ENCODE peak calls at places on chromosome 1, in six cellular contexts. Y, S, C, U, K and J are unnamed samples.

GRCh38 chr1:32901823-32902534 is 790 bp upstream of the TMEM54 start:
- DNase-seq in S (no peak), C (no peak), K (no peak), U (no peak), Y (no peak), J (no peak)

GRCh38 chr1:167935252-167936067 is 1.0 kb upstream of the DCAF6 start:
- DNase-seq in Y (peak), U (peak), C (peak), K (no peak), S (peak), J (peak)

GRCh38 chr1:113811353-113811887 is 856 bp downstream of the RSBN1 start:
- DNase-seq in C (peak), K (no peak), S (peak), Y (no peak), U (peak), J (peak)

GRCh38 chr1:2586154-2587070 is at the start of gene PRXL2B:
- DNase-seq in Y (peak), S (peak), K (peak), C (peak), U (peak), J (peak)

GRCh38 chr1:79188371-79188770 is 181.8 kb upstream of the ADGRL4 start:
- DNase-seq in C (peak), S (peak), K (no peak), U (no peak), Y (peak), J (no peak)

GRCh38 chr1:216238844-216239243 is 184.4 kb downstream of the USH2A start:
- DNase-seq in Y (no peak), U (no peak), C (no peak), S (no peak), K (no peak), J (no peak)

GRCh38 chr1:45644661-45645060 is 20.8 kb upstream of the CCDC17 start:
- DNase-seq in K (no peak), C (no peak), U (no peak), S (no peak), Y (no peak), J (no peak)

GRCh38 chr1:174747613-174748012 is 252.1 kb upstream of the CACYBP start:
- DNase-seq in K (no peak), S (no peak), U (no peak), C (no peak), Y (no peak), J (no peak)

GRCh38 chr1:36297062-36297461 is 9.1 kb upstream of the SH3D21 start:
- DNase-seq in C (no peak), U (no peak), S (peak), K (no peak), Y (no peak), J (peak)

GRCh38 chr1:113036639-113037321 is 36.2 kb upstream of the LRIG2 start:
- DNase-seq in Y (no peak), K (no peak), S (peak), U (no peak), C (no peak), J (no peak)

GRCh38 chr1:85708826-85709222 is 591 bp upstream of the ZNHIT6 start:
- DNase-seq in S (no peak), Y (no peak), U (peak), C (no peak), K (no peak), J (no peak)

GRCh38 chr1:25107643-25108010 is 124.7 kb downstream of the SYF2 start:
- DNase-seq in S (no peak), K (no peak), U (no peak), Y (no peak), C (peak), J (no peak)

GRCh38 chr1:158932171-158932570 is 819 bp downstream of the PYHIN1 start:
- DNase-seq in Y (no peak), C (no peak), S (peak), U (no peak), K (no peak), J (no peak)

GRCh38 chr1:24963099-24963872 is 33.2 kb upstream of the RUNX3 start:
- DNase-seq in U (no peak), K (no peak), Y (no peak), C (no peak), S (no peak), J (no peak)

GRCh38 chr1:212219679-212220463 is 65.3 kb upstream of the PPP2R5A start:
- DNase-seq in Y (no peak), K (no peak), U (no peak), S (no peak), C (peak), J (no peak)

GRCh38 chr1:32818804-32819541 is 1.5 kb downstream of the S100PBP start:
- DNase-seq in K (no peak), S (peak), U (peak), Y (no peak), C (no peak), J (no peak)

GRCh38 chr1:183180213-183180612 is 5.9 kb upstream of the LAMC2 start:
- DNase-seq in S (peak), U (peak), Y (no peak), C (peak), K (peak), J (peak)

GRCh38 chr1:32773764-32774463 is 43.2 kb downstream of the YARS1 start:
- DNase-seq in K (no peak), Y (no peak), U (no peak), S (no peak), C (no peak), J (no peak)

GRCh38 chr1:201248721-201249559 is 34.4 kb upstream of the PKP1 start:
- DNase-seq in K (no peak), Y (no peak), U (no peak), S (no peak), C (no peak), J (no peak)

GRCh38 chr1:26285366-26286063 is 5.6 kb downstream of the SH3BGRL3 start:
- DNase-seq in Y (no peak), K (no peak), C (no peak), U (peak), S (no peak), J (no peak)

GRCh38 chr1:32759997-32760623 is 57.0 kb downstream of the YARS1 start:
- DNase-seq in Y (peak), S (peak), C (peak), K (no peak), U (peak), J (peak)

GRCh38 chr1:53088616-53089300 is 26.7 kb downstream of the PODN start:
- DNase-seq in S (no peak), C (no peak), U (no peak), K (no peak), Y (no peak), J (no peak)

GRCh38 chr1:40930174-40930573 is 49.3 kb upstream of the CTPS1 start:
- DNase-seq in Y (no peak), K (peak), C (no peak), U (no peak), S (no peak), J (peak)

GRCh38 chr1:150376110-150376509 is 12.2 kb downstream of the RPRD2 start:
- DNase-seq in U (no peak), C (no peak), K (no peak), S (no peak), Y (no peak), J (no peak)

GRCh38 chr1:82838066-82838465 is 1037.3 kb downstream of the ADGRL2 start:
- DNase-seq in C (no peak), K (no peak), Y (no peak), S (peak), U (no peak), J (no peak)

GRCh38 chr1:166141969-166142368 is 24.8 kb downstream of the FAM78B start:
- DNase-seq in Y (no peak), S (no peak), U (no peak), C (no peak), K (no peak), J (no peak)

GRCh38 chr1:33086384-33086850 is 5.5 kb downstream of the AZIN2 start:
- DNase-seq in K (peak), C (peak), U (peak), S (peak), Y (peak), J (peak)

GRCh38 chr1:244841274-244841927 is 5.9 kb downstream of the COX20 start:
- DNase-seq in C (no peak), U (no peak), K (no peak), S (no peak), Y (no peak), J (no peak)

GRCh38 chr1:244836598-244836997 is 1.1 kb downstream of the COX20 start:
- DNase-seq in U (no peak), Y (no peak), S (no peak), C (peak), K (no peak), J (no peak)

GRCh38 chr1:244837597-244838258 is 2.3 kb downstream of the COX20 start:
- DNase-seq in S (no peak), U (no peak), Y (no peak), C (no peak), K (no peak), J (no peak)

GRCh38 chr1:244840219-244840794 is 4.8 kb downstream of the COX20 start:
- DNase-seq in C (peak), U (no peak), S (no peak), Y (no peak), K (no peak), J (peak)

DNA sequence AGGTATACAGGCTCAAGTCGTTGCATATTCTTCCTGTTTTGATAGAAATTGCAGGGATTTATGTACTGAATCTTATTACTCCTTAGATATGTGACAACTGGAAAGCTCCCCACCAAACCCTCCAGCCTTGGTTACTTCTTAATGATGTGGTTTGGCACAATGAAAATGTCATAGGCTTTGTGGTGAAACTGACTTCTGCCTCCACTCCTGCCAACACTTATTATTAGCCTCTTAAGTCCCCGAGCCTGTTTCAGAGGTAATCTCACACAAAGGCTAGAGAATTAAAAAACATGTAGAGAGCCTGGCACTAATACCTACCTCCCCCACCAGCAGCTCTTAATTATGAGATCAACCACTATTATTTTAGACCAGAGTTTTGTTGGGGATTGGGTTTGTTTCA is 4.2 kb downstream of the COX20 start:
- DNase-seq in Y (no peak), K (no peak), S (no peak), C (peak), U (no peak), J (no peak)
- TF ChIP-seq CTCF in Y (no peak), K (no peak), S (no peak), C (no peak), U (no peak), J (no peak)

GRCh38 chr1:103525114-103525606 is 339 bp upstream of the RNPC3 start:
- DNase-seq in Y (no peak), U (no peak), S (peak), C (peak), K (no peak), J (no peak)

GRCh38 chr1:103525607-103526507 is at the start of gene RNPC3:
- DNase-seq in Y (peak), S (peak), U (peak), K (peak), C (peak), J (peak)

GRCh38 chr1:103520822-103521221 is 4.7 kb upstream of the RNPC3 start:
- DNase-seq in Y (no peak), C (no peak), U (no peak), S (no peak), K (no peak), J (no peak)

GRCh38 chr1:103527331-103527730 is 1.8 kb downstream of the RNPC3 start:
- DNase-seq in U (no peak), Y (no peak), C (no peak), K (no peak), S (no peak), J (no peak)

DNA sequence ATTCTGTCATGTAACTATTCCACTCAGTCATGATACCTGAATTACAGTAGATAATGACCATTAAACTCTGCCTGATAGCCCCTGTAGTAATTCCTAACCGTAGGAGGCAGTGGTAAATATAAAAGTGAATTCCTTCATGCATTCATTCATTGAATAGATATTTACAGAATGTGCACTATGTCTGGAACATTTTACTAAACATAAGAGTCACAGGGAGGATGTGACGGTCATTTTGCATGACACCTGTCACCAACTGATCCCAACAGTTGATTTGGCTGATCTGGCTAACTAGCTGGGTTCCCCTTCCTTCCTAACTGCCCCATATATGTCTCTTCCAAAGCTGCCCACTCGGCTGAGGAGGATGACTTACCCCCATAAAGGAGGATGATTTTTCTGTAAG is 2.2 kb upstream of the RNPC3 start:
- DNase-seq in S (no peak), K (no peak), C (no peak), U (no peak), Y (no peak), J (no peak)
- H3K4me3 ChIP-seq in S (no peak), K (no peak), C (no peak), U (no peak), Y (no peak), J (no peak)

GRCh38 chr1:16172964-16173446 is 17.1 kb upstream of the EPHA2 start:
- DNase-seq in S (no peak), K (no peak), C (peak), Y (no peak), U (peak), J (no peak)

GRCh38 chr1:16173447-16174260 is 17.8 kb upstream of the EPHA2 start:
- DNase-seq in Y (no peak), U (peak), S (peak), K (no peak), C (peak), J (peak)

GRCh38 chr1:16174886-16175598 is 19.2 kb upstream of the EPHA2 start:
- DNase-seq in C (no peak), U (no peak), Y (no peak), S (no peak), K (no peak), J (no peak)

GRCh38 chr1:16175610-16176553 is 20.0 kb upstream of the EPHA2 start:
- DNase-seq in C (peak), S (peak), U (peak), Y (no peak), K (peak), J (peak)

GRCh38 chr1:16174261-16174871 is 18.5 kb upstream of the EPHA2 start:
- DNase-seq in C (no peak), U (no peak), S (no peak), K (no peak), Y (no peak), J (no peak)
- H3K27ac ChIP-seq in C (no peak), U (peak), S (peak), K (peak), Y (peak), J (peak)

GRCh38 chr1:89088597-89088996 is 23.6 kb upstream of the GBP1 start:
- DNase-seq in K (no peak), S (no peak), C (no peak), U (no peak), Y (no peak), J (no peak)

GRCh38 chr1:89089962-89090361 is 25.0 kb upstream of the GBP1 start:
- DNase-seq in U (no peak), S (no peak), Y (no peak), K (no peak), C (no peak), J (no peak)

GRCh38 chr1:89081005-89081404 is 16.0 kb upstream of the GBP1 start:
- DNase-seq in C (no peak), K (no peak), U (no peak), Y (no peak), S (no peak), J (no peak)

GRCh38 chr1:89087241-89087640 is 22.2 kb upstream of the GBP1 start:
- DNase-seq in Y (no peak), S (no peak), C (no peak), U (no peak), K (no peak), J (no peak)

GRCh38 chr1:89085781-89086180 is 20.8 kb upstream of the GBP1 start:
- DNase-seq in S (peak), C (peak), K (no peak), U (peak), Y (peak), J (no peak)
- TF ChIP-seq CTCF in S (peak), C (peak), K (no peak), U (no peak), Y (peak), J (no peak)

DNA sequence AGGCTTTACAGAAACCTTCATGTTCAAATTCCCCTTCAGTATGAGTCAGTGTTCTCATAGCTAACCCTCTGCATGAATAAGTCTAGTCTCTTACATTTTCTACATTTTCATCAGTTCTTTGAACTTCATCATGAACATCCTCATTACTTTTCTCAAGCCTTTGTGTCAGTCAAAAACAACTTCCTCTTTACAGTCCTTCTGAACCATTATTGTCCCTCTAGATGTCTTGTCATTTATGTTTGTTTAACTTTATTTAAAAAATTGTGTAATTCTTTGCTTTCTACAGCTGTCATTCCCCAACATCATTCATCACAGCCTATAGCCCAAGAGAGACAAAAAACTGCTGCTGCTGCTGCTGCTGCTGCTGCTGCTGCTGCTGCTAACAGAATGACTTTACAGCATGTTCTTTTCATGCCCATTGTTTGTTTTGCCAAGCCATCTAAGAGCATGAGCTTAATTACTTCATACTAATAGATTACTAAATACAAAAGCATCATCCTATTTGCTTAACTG is 133.1 kb downstream of the LRRC40 start:
- DNase-seq in K (no peak), S (peak), C (peak), U (no peak), Y (no peak), J (no peak)
- H3K4me3 ChIP-seq in K (no peak), S (no peak), C (no peak), U (no peak), Y (no peak), J (no peak)

DNA sequence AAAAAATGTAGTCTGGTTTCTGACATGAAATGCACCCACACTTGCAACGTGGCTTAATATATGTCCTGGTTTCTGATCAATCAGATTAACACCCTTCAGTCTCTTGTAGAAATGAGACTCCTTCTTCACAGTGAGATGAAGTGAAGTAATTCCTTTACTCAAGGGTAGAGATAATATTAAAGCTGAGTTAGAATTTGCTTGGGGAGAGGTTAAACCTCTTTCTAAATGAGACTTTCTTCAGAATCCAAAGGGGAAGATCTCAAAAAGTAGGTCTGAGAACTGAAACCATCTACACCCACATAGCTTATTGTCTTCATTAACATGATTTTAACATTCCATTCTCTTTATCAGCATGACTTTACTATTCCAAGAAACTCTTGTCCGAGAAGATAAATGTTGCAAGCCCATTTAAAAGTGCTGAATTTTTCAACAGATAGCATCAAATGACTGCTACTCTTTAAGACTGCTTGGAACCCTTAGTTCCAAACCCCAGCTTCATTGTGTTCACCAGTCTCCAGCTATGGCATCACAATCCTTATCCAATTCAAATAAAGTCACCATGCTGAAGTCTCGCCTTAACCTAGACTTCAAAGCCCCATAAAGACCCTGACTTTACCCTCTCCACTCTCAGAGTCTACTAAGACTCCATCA is 19.3 kb upstream of the TRAF3IP3 start:
- DNase-seq in Y (no peak), U (no peak), K (no peak), S (no peak), C (no peak), J (no peak)
- H3K27ac ChIP-seq in Y (no peak), U (no peak), K (no peak), S (no peak), C (no peak), J (no peak)